ENCODE peak calls at places on chromosomes 11 and 22, in seven cellular contexts. D, U, Y, O, X, F and E are unnamed samples.

GRCh38 chr22:44445307-44445680 is 52.7 kb downstream of the RTL6 start:
- DNase-seq in D (no peak), U (no peak), Y (no peak), O (no peak), X (no peak), F (no peak), E (no peak)

GRCh38 chr11:13118691-13119090 is 109.6 kb downstream of the RASSF10 start:
- DNase-seq in D (no peak), U (no peak), Y (no peak), O (no peak), X (no peak), F (no peak), E (no peak)

GRCh38 chr11:104819603-104820002 is 78.7 kb downstream of the CASP12 start:
- DNase-seq in D (no peak), U (no peak), Y (no peak), O (no peak), X (no peak), F (no peak), E (no peak)

GRCh38 chr11:95134491-95134890 is 44.8 kb downstream of the ENDOD1 start:
- DNase-seq in D (peak), U (peak), Y (no peak), O (peak), X (peak), F (peak), E (peak)

GRCh38 chr22:45008853-45009751 is 703 bp downstream of the PHF21B start:
- DNase-seq in D (no peak), U (peak), Y (peak), O (peak), X (peak), F (peak), E (no peak)

GRCh38 chr11:70873736-70874412 is 378.5 kb downstream of the SHANK2 start:
- DNase-seq in D (no peak), U (no peak), Y (no peak), O (no peak), X (no peak), F (no peak), E (no peak)

GRCh38 chr11:34627197-34627596 is 6.3 kb downstream of the EHF start:
- DNase-seq in D (no peak), U (no peak), Y (no peak), O (peak), X (no peak), F (no peak), E (no peak)

GRCh38 chr22:49977578-49977977 is 17.0 kb downstream of the PIM3 start:
- DNase-seq in D (no peak), U (no peak), Y (no peak), O (no peak), X (no peak), F (no peak), E (no peak)

GRCh38 chr11:2444301-2445106 is at the start of the genes KCNQ1 and TRPM5:
- DNase-seq in D (no peak), U (no peak), Y (peak), O (no peak), X (no peak), F (no peak), E (no peak)

GRCh38 chr11:12414641-12415040 is 37.3 kb downstream of the PARVA start:
- DNase-seq in D (no peak), U (no peak), Y (no peak), O (no peak), X (no peak), F (no peak), E (no peak)

GRCh38 chr11:120627535-120628163 is 116.1 kb downstream of the GRIK4 start:
- DNase-seq in D (no peak), U (no peak), Y (no peak), O (no peak), X (no peak), F (no peak), E (no peak)

GRCh38 chr11:12625438-12626071 is 48.7 kb upstream of the TEAD1 start:
- DNase-seq in D (peak), U (peak), Y (no peak), O (peak), X (peak), F (peak), E (peak)

GRCh38 chr11:45204761-45205160 is 58.3 kb downstream of the PRDM11 start:
- DNase-seq in D (no peak), U (no peak), Y (peak), O (no peak), X (peak), F (no peak), E (no peak)

GRCh38 chr11:17929171-17929570 is 83.7 kb downstream of the SERGEF start:
- DNase-seq in D (no peak), U (no peak), Y (no peak), O (no peak), X (no peak), F (peak), E (no peak)

GRCh38 chr11:32266611-32267010 is 168.7 kb downstream of the WT1 start:
- DNase-seq in D (peak), U (no peak), Y (peak), O (no peak), X (peak), F (no peak), E (no peak)

GRCh38 chr11:69508974-69509373 is 27.5 kb downstream of the LINC01488 start:
- DNase-seq in D (no peak), U (no peak), Y (no peak), O (no peak), X (peak), F (no peak), E (no peak)

GRCh38 chr22:41687901-41688364 is 734 bp downstream of the SNU13 start:
- DNase-seq in D (peak), U (peak), Y (peak), O (peak), X (peak), F (peak), E (no peak)

GRCh38 chr11:77147668-77148321 is 19.7 kb downstream of the MYO7A start:
- DNase-seq in D (no peak), U (no peak), Y (peak), O (peak), X (peak), F (peak), E (no peak)

GRCh38 chr11:79228417-79228755 is 212.4 kb downstream of the TENM4 start:
- DNase-seq in D (no peak), U (no peak), Y (no peak), O (no peak), X (no peak), F (no peak), E (no peak)

GRCh38 chr22:43996170-43996980 is 27.7 kb upstream of the PARVB start:
- DNase-seq in D (no peak), U (no peak), Y (no peak), O (no peak), X (no peak), F (no peak), E (no peak)

GRCh38 chr11:36565033-36565610 is 2.7 kb upstream of the RAG1 start:
- DNase-seq in D (no peak), U (no peak), Y (no peak), O (no peak), X (no peak), F (no peak), E (no peak)

GRCh38 chr11:17277024-17277584 is 565 bp downstream of the NUCB2 start:
- DNase-seq in D (peak), U (peak), Y (peak), O (peak), X (peak), F (peak), E (no peak)

GRCh38 chr22:30335236-30335635 is 8.5 kb upstream of the TBC1D10A start:
- DNase-seq in D (no peak), U (no peak), Y (no peak), O (no peak), X (no peak), F (no peak), E (no peak)

GRCh38 chr11:135008001-135008405 is 596.0 kb upstream of the B3GAT1 start:
- DNase-seq in D (no peak), U (no peak), Y (peak), O (no peak), X (no peak), F (no peak), E (no peak)

GRCh38 chr22:20254975-20255946 is 12.9 kb downstream of the RTN4R start:
- DNase-seq in D (no peak), U (no peak), Y (no peak), O (no peak), X (no peak), F (no peak), E (no peak)

GRCh38 chr22:40312050-40312449 is 34.2 kb upstream of the ADSL start:
- DNase-seq in D (no peak), U (no peak), Y (no peak), O (no peak), X (no peak), F (no peak), E (no peak)

GRCh38 chr22:22460635-22461034 is 47.9 kb downstream of the ZNF280B start:
- DNase-seq in D (peak), U (peak), Y (peak), O (no peak), X (peak), F (no peak), E (no peak)

GRCh38 chr11:76215946-76216345 is 9.6 kb upstream of the WNT11 start:
- DNase-seq in D (peak), U (peak), Y (no peak), O (peak), X (no peak), F (no peak), E (no peak)

GRCh38 chr22:45977551-45978274 is 751 bp upstream of the WNT7B start:
- DNase-seq in D (no peak), U (no peak), Y (peak), O (peak), X (peak), F (no peak), E (no peak)

GRCh38 chr11:6438979-6439571 is 1.7 kb downstream of the HPX start:
- DNase-seq in D (peak), U (peak), Y (peak), O (peak), X (peak), F (peak), E (peak)

GRCh38 chr11:32792948-32793475 is 1.4 kb downstream of the CCDC73 start:
- DNase-seq in D (peak), U (peak), Y (peak), O (peak), X (peak), F (peak), E (no peak)

GRCh38 chr11:101912823-101913284 is 2.0 kb upstream of the CEP126 start:
- DNase-seq in D (peak), U (peak), Y (no peak), O (peak), X (peak), F (peak), E (no peak)

GRCh38 chr22:17974087-17974486 is 50.3 kb downstream of the MICAL3 start:
- DNase-seq in D (no peak), U (no peak), Y (no peak), O (peak), X (peak), F (no peak), E (no peak)

GRCh38 chr11:60363542-60364525 is 14.5 kb upstream of the MS4A7 start:
- DNase-seq in D (peak), U (peak), Y (peak), O (peak), X (peak), F (peak), E (no peak)

GRCh38 chr11:126007263-126007662 is 55.4 kb downstream of the CDON start:
- DNase-seq in D (peak), U (peak), Y (no peak), O (peak), X (peak), F (peak), E (peak)

GRCh38 chr11:19985106-19985505 is 175.2 kb downstream of the DBX1 start:
- DNase-seq in D (no peak), U (no peak), Y (no peak), O (no peak), X (no peak), F (no peak), E (no peak)

GRCh38 chr11:106014035-106014434 is 8.0 kb downstream of the MSANTD4 start:
- DNase-seq in D (no peak), U (no peak), Y (no peak), O (no peak), X (no peak), F (no peak), E (no peak)

GRCh38 chr22:33735978-33736377 is 184.3 kb downstream of the LARGE1 start:
- DNase-seq in D (no peak), U (no peak), Y (no peak), O (no peak), X (no peak), F (no peak), E (no peak)
- H3K4me3 ChIP-seq in D (no peak), U (no peak), Y (no peak), O (no peak), X (no peak), F (no peak), E (no peak)

GRCh38 chr11:111448420-111448819 is 63.8 kb downstream of the BTG4 start:
- DNase-seq in D (no peak), U (no peak), Y (no peak), O (no peak), X (no peak), F (no peak), E (no peak)

GRCh38 chr11:111449158-111449557 is 63.0 kb downstream of the BTG4 start:
- DNase-seq in D (no peak), U (no peak), Y (no peak), O (no peak), X (no peak), F (no peak), E (no peak)

GRCh38 chr11:111452146-111452545 is 60.0 kb downstream of the BTG4 start:
- DNase-seq in D (peak), U (peak), Y (no peak), O (peak), X (no peak), F (no peak), E (no peak)

GRCh38 chr11:111449696-111450479 is 62.3 kb downstream of the BTG4 start:
- DNase-seq in D (no peak), U (no peak), Y (no peak), O (no peak), X (no peak), F (no peak), E (no peak)

GRCh38 chr11:111450480-111451320 is 61.5 kb downstream of the BTG4 start:
- DNase-seq in D (no peak), U (peak), Y (no peak), O (no peak), X (no peak), F (no peak), E (no peak)
- H3K4me3 ChIP-seq in D (no peak), U (no peak), Y (no peak), O (no peak), X (no peak), F (no peak), E (no peak)

DNA sequence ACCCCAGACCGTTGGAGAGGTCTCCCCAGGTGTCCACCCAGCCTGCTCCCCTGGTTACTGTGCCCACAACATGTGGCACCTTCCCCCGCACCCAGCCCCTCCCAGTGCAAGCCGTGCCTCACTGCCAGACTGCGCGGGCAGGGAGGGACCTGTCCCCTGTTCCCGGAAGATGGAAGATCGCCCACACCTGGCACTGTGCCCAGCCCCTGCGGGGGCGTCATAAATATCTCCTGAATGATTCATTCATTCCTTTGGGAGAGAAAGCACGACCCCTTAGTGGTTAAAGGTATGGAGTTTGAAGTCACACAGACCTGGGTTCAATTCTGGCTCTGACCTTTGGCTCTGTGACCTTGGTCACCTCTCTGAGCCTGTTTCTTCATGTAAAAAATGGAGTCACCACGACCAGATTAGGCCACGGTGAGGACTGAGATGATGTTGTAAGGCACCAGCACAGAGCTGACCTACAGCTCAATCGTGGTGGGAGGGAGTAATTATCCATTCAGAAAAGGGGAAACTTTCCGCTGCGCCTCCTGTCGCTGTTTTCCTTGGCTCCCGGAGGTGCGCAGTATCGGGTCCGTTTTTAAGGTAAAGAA is 497 bp upstream of the SYT12 start:
- DNase-seq in D (peak), U (peak), Y (no peak), O (peak), X (peak), F (peak), E (no peak)
- H3K4me3 ChIP-seq in D (peak), U (no peak), Y (no peak), O (peak), X (peak), F (peak), E (peak)

GRCh38 chr11:65645710-65646109 is 7.8 kb downstream of the SIPA1 start:
- DNase-seq in D (peak), U (peak), Y (peak), O (no peak), X (peak), F (peak), E (no peak)

GRCh38 chr11:65648997-65649491 is 11.1 kb downstream of the SIPA1 start:
- DNase-seq in D (no peak), U (no peak), Y (no peak), O (no peak), X (no peak), F (no peak), E (no peak)

GRCh38 chr11:65646288-65646734 is 8.4 kb downstream of the SIPA1 start:
- DNase-seq in D (no peak), U (no peak), Y (no peak), O (no peak), X (no peak), F (no peak), E (no peak)

GRCh38 chr11:65644837-65645236 is 6.9 kb downstream of the SIPA1 start:
- DNase-seq in D (no peak), U (no peak), Y (no peak), O (no peak), X (no peak), F (no peak), E (no peak)

DNA sequence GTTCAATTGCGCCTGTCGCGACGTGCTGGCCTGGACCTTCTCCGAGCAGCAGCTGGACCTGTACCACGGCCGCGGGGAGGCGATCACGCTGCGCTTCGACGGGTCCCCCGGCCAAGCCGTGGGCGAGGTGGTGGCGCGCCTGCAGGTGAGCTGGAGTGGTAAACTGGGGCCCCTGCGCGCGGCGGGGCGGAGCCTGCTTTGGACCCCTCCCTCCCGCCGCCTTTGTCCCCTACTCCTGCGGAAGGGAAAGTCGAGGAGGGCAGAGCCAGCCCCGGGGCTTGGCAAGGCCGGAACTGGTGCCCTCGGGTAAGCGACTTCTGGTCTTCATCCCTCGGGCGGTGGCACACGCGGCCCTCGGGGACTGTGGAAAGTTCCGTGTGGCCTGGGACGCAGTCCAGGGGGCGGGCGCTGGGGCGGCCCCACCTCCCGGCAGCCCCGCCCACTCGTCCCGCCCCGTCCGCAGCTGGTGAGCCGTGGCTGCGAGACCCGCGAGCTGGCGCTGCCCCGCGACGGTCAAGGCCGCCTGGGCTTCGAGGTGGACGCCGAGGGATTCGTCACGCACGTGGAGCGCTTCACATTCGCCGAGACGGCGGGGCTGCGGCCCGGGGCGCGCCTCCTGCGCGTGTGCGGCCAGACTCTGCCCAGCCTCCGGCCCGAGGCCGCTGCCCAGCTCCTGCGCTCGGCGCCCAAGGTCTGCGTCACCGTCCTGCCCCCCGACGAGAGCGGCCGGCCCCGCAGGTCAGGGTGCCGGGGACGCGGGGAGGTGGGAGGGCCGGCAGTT is 9.2 kb downstream of the SIPA1 start:
- DNase-seq in D (no peak), U (peak), Y (peak), O (peak), X (peak), F (peak), E (no peak)
- H3K4me3 ChIP-seq in D (no peak), U (no peak), Y (peak), O (peak), X (peak), F (peak), E (no peak)